ENCODE peak calls at places on chromosomes 12 and 14, in eight cellular contexts. U is stomach; L is CD8-positive, alpha-beta T cell; W is fibroblast of lung; X is psoas muscle; O is esophagus muscularis mucosa; Q is heart left ventricle; S is esophagus squamous epithelium. M is an unnamed sample.

GRCh38 chr12:131867891-131868675 is 26.3 kb upstream of the ULK1 start:
- DNase-seq in X (no peak), S (no peak), Q (no peak), O (no peak), W (peak; percentile 30), L (no peak), U (no peak), M (no peak)

GRCh38 chr14:57865450-57866198 is at the start of gene SLC35F4:
- DNase-seq in L (no peak), X (peak; percentile 13), O (no peak), U (no peak), W (peak; percentile 23), Q (peak; percentile 29), S (no peak), M (no peak)

GRCh38 chr12:29737616-29738015 is 46.1 kb downstream of the TMTC1 start:
- DNase-seq in U (no peak), Q (peak; percentile 36), W (no peak), X (no peak), L (no peak), S (no peak), O (no peak), M (no peak)

GRCh38 chr14:77409131-77409533 is 14.2 kb downstream of the NOXRED1 start:
- DNase-seq in S (no peak), U (no peak), L (no peak), W (peak; percentile 11), Q (no peak), O (no peak), X (no peak), M (no peak)

GRCh38 chr14:24845851-24846250 is 204.1 kb downstream of the STXBP6 start:
- DNase-seq in X (no peak), L (no peak), O (no peak), Q (no peak), U (no peak), W (peak; percentile 25), S (no peak), M (no peak)

GRCh38 chr12:50765325-50765911 is 1.5 kb downstream of the ATF1 start:
- DNase-seq in U (peak; percentile 34), X (no peak), O (no peak), S (no peak), L (peak; percentile 15), Q (peak; percentile 43), W (peak; percentile 36), M (no peak)

GRCh38 chr14:24456980-24457379 is 14.4 kb upstream of the SDR39U1 start:
- DNase-seq in L (no peak), O (no peak), U (no peak), X (no peak), W (peak; percentile 14), Q (no peak), S (no peak), M (no peak)

GRCh38 chr12:91381309-91381804 is 198.7 kb upstream of the DCN start:
- DNase-seq in L (no peak), W (peak; percentile 90), S (no peak), U (peak; percentile 48), Q (peak; percentile 62), O (no peak), X (no peak), M (no peak)

GRCh38 chr12:119061208-119061796 is 80.0 kb downstream of the SRRM4 start:
- DNase-seq in W (peak; percentile 19), S (no peak), X (peak; percentile 46), U (peak; percentile 62), O (no peak), Q (peak; percentile 77), L (no peak), M (no peak)

GRCh38 chr12:38149395-38150073 is 167.0 kb upstream of the ALG10B start:
- DNase-seq in W (no peak), S (no peak), L (no peak), U (no peak), X (no peak), O (peak; percentile 37), Q (no peak), M (no peak)

GRCh38 chr12:107399061-107399460 is 286.5 kb upstream of the PWP1 start:
- DNase-seq in L (no peak), U (no peak), O (no peak), W (peak; percentile 80), X (no peak), Q (no peak), S (no peak), M (no peak)

GRCh38 chr12:131609762-131610161 is 101.1 kb upstream of the SFSWAP start:
- DNase-seq in U (no peak), Q (no peak), W (no peak), O (no peak), X (no peak), L (no peak), S (no peak), M (no peak)

GRCh38 chr14:103108749-103109207 is 14.3 kb downstream of the EXOC3L4 start:
- DNase-seq in W (peak; percentile 38), Q (no peak), L (no peak), O (no peak), U (no peak), X (peak; percentile 59), S (no peak), M (no peak)

GRCh38 chr12:108807996-108808725 is 49.2 kb downstream of the SSH1 start:
- DNase-seq in S (no peak), O (no peak), Q (no peak), L (no peak), X (no peak), W (no peak), U (no peak), M (no peak)

GRCh38 chr14:35213869-35214387 is 78.3 kb upstream of the PSMA6 start:
- DNase-seq in X (no peak), W (peak; percentile 63), U (no peak), S (no peak), Q (no peak), O (no peak), L (no peak), M (no peak)

GRCh38 chr14:50784683-50785505 is 46.1 kb downstream of the NIN start:
- DNase-seq in L (no peak), Q (peak; percentile 33), O (no peak), S (no peak), W (no peak), U (no peak), X (no peak), M (no peak)

GRCh38 chr12:52145228-52145940 is 46.4 kb downstream of the KRT80 start:
- DNase-seq in S (no peak), W (no peak), X (no peak), U (no peak), L (no peak), O (no peak), Q (no peak), M (no peak)
- H3K4me1 ChIP-seq in S (peaks cover 93% of the 10 kb centered on the region), W (peaks cover 28% of the 10 kb centered on the region), X (peaks cover 21% of the 10 kb centered on the region), U (peaks cover 31% of the 10 kb centered on the region), L (no peaks in the 10 kb centered on the region), O (peaks cover 41% of the 10 kb centered on the region), Q (peaks cover 45% of the 10 kb centered on the region), M (peaks cover 87% of the 10 kb centered on the region)

DNA sequence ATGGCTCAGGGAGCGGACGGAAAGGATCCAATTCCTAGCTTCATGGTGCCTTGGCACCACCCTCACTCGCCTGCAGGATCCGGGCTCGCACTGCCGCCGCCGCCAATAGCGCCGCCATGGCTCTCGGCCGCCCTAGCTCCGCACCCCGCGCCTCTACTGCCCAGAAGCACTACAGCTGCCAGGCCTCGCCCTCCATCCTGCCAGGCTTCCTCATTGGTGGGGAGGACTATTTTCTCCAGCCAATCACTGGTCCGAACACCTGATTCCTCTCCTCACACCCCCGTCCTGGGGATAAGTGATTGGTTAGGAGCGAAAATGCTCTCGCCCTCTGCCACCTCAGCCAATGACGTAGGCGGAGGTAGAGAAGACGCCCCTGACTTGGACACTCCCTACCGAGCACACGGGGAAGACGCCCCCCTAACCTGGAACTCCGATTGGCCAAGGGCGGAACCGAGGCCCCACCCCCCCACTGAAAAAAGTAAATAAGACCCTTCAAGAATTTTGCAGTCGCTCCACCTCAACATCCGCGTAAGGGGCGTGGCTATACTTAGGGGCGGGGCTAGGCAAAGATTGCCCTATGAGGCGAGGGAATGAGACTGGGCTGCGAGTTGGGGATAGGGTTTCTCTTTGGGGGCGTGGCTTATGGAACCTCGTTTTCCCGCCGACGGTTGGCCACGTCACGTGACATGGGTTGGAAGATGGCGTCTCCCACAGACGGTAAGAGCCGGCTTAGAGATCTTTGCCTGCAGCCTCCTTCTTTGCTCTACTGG is at the start of the genes ALDH6A1 and LIN52:
- DNase-seq in L (peak; percentile 100), Q (peak; percentile 99), X (peak; percentile 99), S (peak; percentile 93), U (peak; percentile 99), W (peak; percentile 100), O (peak; percentile 100), M (peak; percentile 100)
- TF ChIP-seq CTCF in L (no peak), Q (no peak), X (no peak), S (no peak), U (no peak), W (no peak), O (no peak), M (no peak)

DNA sequence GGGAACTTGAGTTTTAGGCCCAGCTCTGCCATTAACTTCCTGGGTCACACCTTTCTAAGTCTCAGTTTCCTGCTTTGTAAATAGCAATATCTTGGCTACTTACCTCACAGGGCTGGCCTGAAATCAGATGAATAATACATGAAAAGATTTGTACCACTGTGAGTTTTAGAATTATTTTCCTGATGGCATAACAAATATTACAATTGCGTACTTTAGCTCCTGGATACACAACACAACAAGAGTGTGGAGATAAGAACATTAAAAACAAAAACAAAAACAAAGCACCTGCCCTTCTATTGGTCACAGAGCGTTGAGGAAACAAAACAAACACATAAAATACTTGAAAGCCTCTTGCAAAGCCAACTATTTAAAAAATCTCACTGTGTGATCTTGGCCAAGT is 4.9 kb upstream of the HDAC7 start:
- DNase-seq in L (no peak), U (no peak), W (no peak), Q (no peak), O (no peak), X (no peak), S (no peak), M (no peak)
- H3K4me1 ChIP-seq in L (peaks cover 88% of the 10 kb centered on the region), U (peaks cover 80% of the 10 kb centered on the region), W (peaks cover 24% of the 10 kb centered on the region), Q (peaks cover 90% of the 10 kb centered on the region), O (peaks cover 90% of the 10 kb centered on the region), X (peaks cover 42% of the 10 kb centered on the region), S (peaks cover 96% of the 10 kb centered on the region), M (peaks cover 93% of the 10 kb centered on the region)

GRCh38 chr14:101134161-101134631 is 230.7 kb upstream of the RTL1 start:
- DNase-seq in U (no peak), X (no peak), W (no peak), O (peak; percentile 86), Q (no peak), L (no peak), S (no peak), M (no peak)
- TF ChIP-seq CTCF in U (no peak), X (no peak), W (no peak), O (no peak), Q (no peak), L (no peak), S (no peak), M (no peak)

GRCh38 chr12:6535960-6536847 is 1.9 kb downstream of the GAPDH start:
- DNase-seq in W (no peak), S (no peak), U (no peak), L (no peak), O (no peak), X (no peak), Q (no peak), M (no peak)
- H3K4me1 ChIP-seq in W (peaks cover 32% of the 10 kb centered on the region), S (peaks cover 84% of the 10 kb centered on the region), U (peaks cover 59% of the 10 kb centered on the region), L (peaks cover 60% of the 10 kb centered on the region), O (peaks cover 79% of the 10 kb centered on the region), X (peaks cover 63% of the 10 kb centered on the region), Q (peaks cover 75% of the 10 kb centered on the region), M (peaks cover 73% of the 10 kb centered on the region)

DNA sequence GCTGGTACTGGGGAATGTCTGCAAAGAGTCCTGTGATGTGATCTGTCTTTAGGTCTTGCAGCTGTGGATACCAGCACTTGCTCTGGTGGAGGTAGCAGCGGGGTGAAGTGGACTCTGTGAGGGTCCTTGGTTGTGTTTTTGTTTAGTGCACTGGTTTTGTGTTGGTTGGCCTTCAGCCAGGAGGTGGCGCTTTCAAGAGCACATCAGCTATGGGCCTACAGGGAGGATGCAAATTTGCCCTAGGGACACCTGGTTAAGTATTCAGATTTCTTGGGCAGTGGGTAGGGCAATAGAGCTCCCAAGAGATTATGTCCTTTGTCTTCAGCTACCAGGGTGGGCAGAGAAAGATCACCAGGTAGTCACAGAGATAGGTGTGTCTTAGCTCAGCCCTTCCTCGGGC is 63.8 kb downstream of the PTGER2 start:
- DNase-seq in X (no peak), L (no peak), Q (no peak), O (no peak), W (no peak), U (no peak), S (no peak), M (no peak)
- TF ChIP-seq CTCF in X (no peak), L (no peak), Q (no peak), O (no peak), W (no peak), U (no peak), S (no peak), M (no peak)